ENCODE peak calls at places on chromosomes 16 and 17, in eight cellular contexts. One of them, this sample, is unnamed.

GRCh38 chr17:29215717-29216116 is 30.9 kb upstream of the CRYBA1 start:
- DNase-seq in left ventricle myocardium inferior: no peak
- DNase-seq in A673: no peak
- DNase-seq in pancreas: no peak
- DNase-seq in upper lobe of left lung: no peak
- DNase-seq in uterus: no peak
- DNase-seq in astrocyte of the cerebellum: peak
- DNase-seq in PC-9: no peak
- DNase-seq in this sample: peak

GRCh38 chr16:27285676-27286196 is 17.2 kb upstream of the NSMCE1 start:
- DNase-seq in left ventricle myocardium inferior: no peak
- DNase-seq in A673: no peak
- DNase-seq in pancreas: no peak
- DNase-seq in upper lobe of left lung: no peak
- DNase-seq in uterus: peak
- DNase-seq in astrocyte of the cerebellum: no peak
- DNase-seq in PC-9: no peak
- DNase-seq in this sample: no peak

GRCh38 chr16:13077816-13078215 is 176.4 kb downstream of the SHISA9 start:
- DNase-seq in left ventricle myocardium inferior: no peak
- DNase-seq in A673: no peak
- DNase-seq in pancreas: no peak
- DNase-seq in upper lobe of left lung: no peak
- DNase-seq in uterus: no peak
- DNase-seq in astrocyte of the cerebellum: no peak
- DNase-seq in PC-9: no peak
- DNase-seq in this sample: no peak

GRCh38 chr16:57409870-57410585 is 5.5 kb downstream of the CCL17 start:
- DNase-seq in left ventricle myocardium inferior: no peak
- DNase-seq in A673: no peak
- DNase-seq in pancreas: peak
- DNase-seq in upper lobe of left lung: peak
- DNase-seq in uterus: no peak
- DNase-seq in astrocyte of the cerebellum: no peak
- DNase-seq in PC-9: peak
- DNase-seq in this sample: no peak

GRCh38 chr16:85554791-85555548 is 58.2 kb upstream of the GSE1 start:
- DNase-seq in left ventricle myocardium inferior: peak
- DNase-seq in A673: peak
- DNase-seq in pancreas: peak
- DNase-seq in upper lobe of left lung: peak
- DNase-seq in uterus: peak
- DNase-seq in astrocyte of the cerebellum: no peak
- DNase-seq in PC-9: peak
- DNase-seq in this sample: peak

GRCh38 chr17:79188048-79188447 is 113.4 kb downstream of the ENGASE start:
- DNase-seq in left ventricle myocardium inferior: no peak
- DNase-seq in A673: peak
- DNase-seq in pancreas: peak
- DNase-seq in upper lobe of left lung: no peak
- DNase-seq in uterus: no peak
- DNase-seq in astrocyte of the cerebellum: no peak
- DNase-seq in PC-9: peak
- DNase-seq in this sample: no peak

GRCh38 chr17:20852541-20853370 is 190.1 kb downstream of the USP22 start:
- DNase-seq in left ventricle myocardium inferior: peak
- DNase-seq in A673: peak
- DNase-seq in pancreas: peak
- DNase-seq in upper lobe of left lung: peak
- DNase-seq in uterus: peak
- DNase-seq in astrocyte of the cerebellum: no peak
- DNase-seq in PC-9: peak
- DNase-seq in this sample: peak

GRCh38 chr17:35890774-35891155 is 10.6 kb upstream of the CCL5 start:
- DNase-seq in left ventricle myocardium inferior: no peak
- DNase-seq in A673: no peak
- DNase-seq in pancreas: no peak
- DNase-seq in upper lobe of left lung: no peak
- DNase-seq in uterus: no peak
- DNase-seq in astrocyte of the cerebellum: no peak
- DNase-seq in PC-9: no peak
- DNase-seq in this sample: no peak

GRCh38 chr17:81924557-81925532 is 2.7 kb downstream of the MAFG start:
- DNase-seq in left ventricle myocardium inferior: no peak
- DNase-seq in A673: no peak
- DNase-seq in pancreas: no peak
- DNase-seq in upper lobe of left lung: peak
- DNase-seq in uterus: no peak
- DNase-seq in astrocyte of the cerebellum: no peak
- DNase-seq in PC-9: no peak
- DNase-seq in this sample: no peak

GRCh38 chr17:80110927-80111701 is 9.7 kb downstream of the GAA start:
- DNase-seq in left ventricle myocardium inferior: no peak
- DNase-seq in A673: no peak
- DNase-seq in pancreas: no peak
- DNase-seq in upper lobe of left lung: no peak
- DNase-seq in uterus: no peak
- DNase-seq in astrocyte of the cerebellum: no peak
- DNase-seq in PC-9: no peak
- DNase-seq in this sample: no peak

GRCh38 chr17:32783602-32784001 is 93.3 kb downstream of the MYO1D start:
- DNase-seq in left ventricle myocardium inferior: no peak
- DNase-seq in A673: peak
- DNase-seq in pancreas: no peak
- DNase-seq in upper lobe of left lung: no peak
- DNase-seq in uterus: no peak
- DNase-seq in astrocyte of the cerebellum: peak
- DNase-seq in PC-9: no peak
- DNase-seq in this sample: peak

GRCh38 chr17:78338860-78339259 is 21.0 kb downstream of the SOCS3 start:
- DNase-seq in left ventricle myocardium inferior: no peak
- DNase-seq in A673: no peak
- DNase-seq in pancreas: no peak
- DNase-seq in upper lobe of left lung: no peak
- DNase-seq in uterus: no peak
- DNase-seq in astrocyte of the cerebellum: no peak
- DNase-seq in PC-9: peak
- DNase-seq in this sample: no peak

GRCh38 chr16:66714659-66715307 is 18.2 kb upstream of the CMTM4 start:
- DNase-seq in left ventricle myocardium inferior: no peak
- DNase-seq in A673: peak
- DNase-seq in pancreas: no peak
- DNase-seq in upper lobe of left lung: no peak
- DNase-seq in uterus: no peak
- DNase-seq in astrocyte of the cerebellum: peak
- DNase-seq in PC-9: no peak
- DNase-seq in this sample: peak

GRCh38 chr17:60941028-60941427 is 263.4 kb downstream of the BCAS3 start:
- DNase-seq in left ventricle myocardium inferior: peak
- DNase-seq in A673: no peak
- DNase-seq in pancreas: no peak
- DNase-seq in upper lobe of left lung: no peak
- DNase-seq in uterus: peak
- DNase-seq in astrocyte of the cerebellum: peak
- DNase-seq in PC-9: no peak
- DNase-seq in this sample: peak

GRCh38 chr17:16439303-16439791 is 24.0 kb downstream of the TRPV2 start:
- DNase-seq in left ventricle myocardium inferior: no peak
- DNase-seq in A673: no peak
- DNase-seq in pancreas: no peak
- DNase-seq in upper lobe of left lung: no peak
- DNase-seq in uterus: no peak
- DNase-seq in astrocyte of the cerebellum: no peak
- DNase-seq in PC-9: no peak
- DNase-seq in this sample: peak

GRCh38 chr16:29854520-29855100 is 8.4 kb downstream of the CDIPT start:
- DNase-seq in left ventricle myocardium inferior: no peak
- DNase-seq in A673: no peak
- DNase-seq in pancreas: no peak
- DNase-seq in upper lobe of left lung: no peak
- DNase-seq in uterus: no peak
- DNase-seq in astrocyte of the cerebellum: no peak
- DNase-seq in PC-9: no peak
- DNase-seq in this sample: no peak

GRCh38 chr17:63437287-63438091 is 8.6 kb downstream of the CYB561 start:
- DNase-seq in left ventricle myocardium inferior: no peak
- DNase-seq in A673: no peak
- DNase-seq in pancreas: peak
- DNase-seq in upper lobe of left lung: peak
- DNase-seq in uterus: no peak
- DNase-seq in astrocyte of the cerebellum: no peak
- DNase-seq in PC-9: no peak
- DNase-seq in this sample: peak

GRCh38 chr16:54236761-54237160 is 49.8 kb downstream of the IRX3 start:
- DNase-seq in left ventricle myocardium inferior: no peak
- DNase-seq in A673: peak
- DNase-seq in pancreas: no peak
- DNase-seq in upper lobe of left lung: no peak
- DNase-seq in uterus: no peak
- DNase-seq in astrocyte of the cerebellum: no peak
- DNase-seq in PC-9: no peak
- DNase-seq in this sample: peak

GRCh38 chr16:11586856-11587642 is at the start of gene LITAF:
- DNase-seq in left ventricle myocardium inferior: peak
- DNase-seq in A673: peak
- DNase-seq in pancreas: peak
- DNase-seq in upper lobe of left lung: peak
- DNase-seq in uterus: peak
- DNase-seq in astrocyte of the cerebellum: no peak
- DNase-seq in PC-9: peak
- DNase-seq in this sample: peak
- H3K4me3 ChIP-seq in left ventricle myocardium inferior: peak
- H3K4me3 ChIP-seq in A673: peak
- H3K4me3 ChIP-seq in pancreas: peak
- H3K4me3 ChIP-seq in upper lobe of left lung: peak
- H3K4me3 ChIP-seq in uterus: peak
- H3K4me3 ChIP-seq in astrocyte of the cerebellum: peak
- H3K4me3 ChIP-seq in PC-9: peak
- H3K4me3 ChIP-seq in this sample: peak

DNA sequence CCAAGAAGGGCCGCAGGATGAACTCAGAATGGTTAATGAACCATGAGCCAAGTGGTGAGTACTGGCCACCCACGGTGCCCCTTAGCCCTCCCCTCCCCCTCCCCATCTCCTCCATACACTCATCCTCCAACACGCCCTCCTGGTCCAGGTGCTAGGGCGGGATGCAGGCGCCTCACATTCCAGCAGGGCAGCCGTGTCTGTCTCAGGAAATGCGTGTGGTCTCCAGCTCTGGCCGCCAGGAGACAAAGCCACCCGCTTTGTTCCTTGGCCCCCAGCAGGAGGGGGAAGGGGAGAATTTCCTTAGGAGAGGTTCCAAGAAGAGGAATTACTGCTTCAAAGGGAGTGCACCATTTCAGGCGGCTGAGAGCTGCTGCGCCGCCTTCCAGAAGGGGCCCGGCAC is 29.8 kb upstream of the RMI2 start:
- DNase-seq in left ventricle myocardium inferior: no peak
- DNase-seq in A673: peak
- DNase-seq in pancreas: no peak
- DNase-seq in upper lobe of left lung: no peak
- DNase-seq in uterus: no peak
- DNase-seq in astrocyte of the cerebellum: peak
- DNase-seq in PC-9: peak
- DNase-seq in this sample: peak
- TF ChIP-seq CTCF in left ventricle myocardium inferior: peak
- TF ChIP-seq CTCF in A673: peak
- TF ChIP-seq CTCF in pancreas: no peak
- TF ChIP-seq CTCF in upper lobe of left lung: no peak
- TF ChIP-seq CTCF in uterus: no peak
- TF ChIP-seq CTCF in astrocyte of the cerebellum: peak
- TF ChIP-seq CTCF in PC-9: no peak
- TF ChIP-seq CTCF in this sample: peak

GRCh38 chr16:7646831-7647230 is 314.2 kb downstream of the RBFOX1 start:
- DNase-seq in left ventricle myocardium inferior: no peak
- DNase-seq in A673: no peak
- DNase-seq in pancreas: no peak
- DNase-seq in upper lobe of left lung: no peak
- DNase-seq in uterus: no peak
- DNase-seq in astrocyte of the cerebellum: no peak
- DNase-seq in PC-9: no peak
- DNase-seq in this sample: no peak

DNA sequence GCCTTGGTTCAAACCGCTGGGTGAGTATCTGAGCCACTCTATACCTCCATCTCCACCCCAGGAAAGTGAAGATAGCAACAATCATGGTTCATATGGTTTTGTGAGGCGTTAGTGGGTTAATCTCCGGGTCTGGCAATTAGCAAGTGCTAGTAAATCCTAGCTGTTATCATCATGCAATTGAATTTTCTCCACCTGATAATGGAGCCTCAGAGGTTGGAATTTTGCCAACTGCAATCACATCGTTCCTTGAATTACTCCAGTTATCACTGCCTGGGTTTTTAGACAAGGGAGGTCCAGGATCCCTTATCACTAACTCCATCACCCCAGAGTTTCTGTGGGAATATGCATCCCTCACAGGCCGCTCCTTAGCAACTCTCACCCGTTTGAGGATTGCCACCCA is 311.5 kb downstream of the RBFOX1 start:
- DNase-seq in left ventricle myocardium inferior: no peak
- DNase-seq in A673: no peak
- DNase-seq in pancreas: no peak
- DNase-seq in upper lobe of left lung: no peak
- DNase-seq in uterus: no peak
- DNase-seq in astrocyte of the cerebellum: no peak
- DNase-seq in PC-9: no peak
- DNase-seq in this sample: no peak
- H3K4me3 ChIP-seq in left ventricle myocardium inferior: no peak
- H3K4me3 ChIP-seq in A673: no peak
- H3K4me3 ChIP-seq in pancreas: no peak
- H3K4me3 ChIP-seq in upper lobe of left lung: no peak
- H3K4me3 ChIP-seq in uterus: no peak
- H3K4me3 ChIP-seq in astrocyte of the cerebellum: no peak
- H3K4me3 ChIP-seq in PC-9: no peak
- H3K4me3 ChIP-seq in this sample: no peak

DNA sequence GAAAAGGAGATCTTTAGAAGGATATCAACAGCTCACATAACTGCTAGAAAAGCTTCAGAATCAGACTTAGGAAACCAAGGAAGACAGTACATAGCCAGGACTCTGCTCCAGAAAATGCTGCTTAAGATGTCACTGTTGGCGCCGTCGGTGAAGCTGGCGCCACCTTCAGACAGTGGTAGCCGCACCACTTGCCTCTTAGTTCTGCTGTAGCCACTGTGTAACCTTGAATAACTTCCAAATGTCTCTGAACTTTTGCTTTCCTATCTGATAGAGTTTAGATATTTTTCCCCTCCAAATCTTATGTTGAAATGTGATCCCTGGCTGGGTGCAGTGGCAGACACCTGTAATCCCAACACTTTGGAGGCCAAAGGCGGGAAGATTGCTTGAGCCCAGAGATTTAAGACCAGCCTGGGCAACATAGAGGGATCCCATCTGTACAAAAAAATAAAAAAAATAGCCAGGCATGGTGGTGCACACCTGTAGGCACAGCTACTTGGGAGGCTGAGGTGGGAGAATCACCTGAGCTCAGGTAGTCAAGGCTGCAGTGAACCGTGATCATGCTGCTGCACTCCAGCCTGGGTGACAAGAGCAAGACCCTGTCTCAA is 6.3 kb upstream of the USP31 start:
- DNase-seq in left ventricle myocardium inferior: no peak
- DNase-seq in A673: peak
- DNase-seq in pancreas: no peak
- DNase-seq in upper lobe of left lung: no peak
- DNase-seq in uterus: no peak
- DNase-seq in astrocyte of the cerebellum: no peak
- DNase-seq in PC-9: no peak
- DNase-seq in this sample: peak
- TF ChIP-seq CTCF in left ventricle myocardium inferior: peak
- TF ChIP-seq CTCF in A673: peak
- TF ChIP-seq CTCF in pancreas: no peak
- TF ChIP-seq CTCF in upper lobe of left lung: no peak
- TF ChIP-seq CTCF in uterus: no peak
- TF ChIP-seq CTCF in astrocyte of the cerebellum: peak
- TF ChIP-seq CTCF in PC-9: no peak
- TF ChIP-seq CTCF in this sample: peak